ENCODE peak calls at places on chromosomes 13 and 19, in nine cellular contexts. H is erythroblast, X is progenitor cell of endocrine pancreas, L is HEK293T, J is RWPE1, G is immature natural killer cell, C is GOT3, Y is activated T-cell treated with anti-CD3 and anti-CD28 coated beads for 1 hour, K is EL. M is an unnamed sample.
A peak's percentile ranks its signal among the peaks of the same experiment; 100 is the strongest.

GRCh38 chr13:93716623-93717022 is 490.0 kb downstream of the GPC6 start:
- DNase-seq in H (no peak), X (no peak), L (no peak), J (no peak), G (no peak), C (no peak), Y (no peak), K (no peak), M (no peak)

GRCh38 chr19:16590876-16591802 is 18.9 kb upstream of the SLC35E1 start:
- DNase-seq in H (no peak), X (no peak), L (no peak), J (no peak), G (no peak), C (no peak), Y (no peak), K (no peak), M (no peak)

GRCh38 chr13:93446256-93446655 is 219.6 kb downstream of the GPC6 start:
- DNase-seq in H (no peak), X (no peak), L (peak; percentile 26), J (no peak), G (no peak), C (no peak), Y (no peak), K (no peak), M (no peak)

GRCh38 chr13:74039154-74039553 is 95.0 kb downstream of the KLF12 start:
- DNase-seq in H (no peak), X (no peak), L (no peak), J (no peak), G (no peak), C (no peak), Y (no peak), K (no peak), M (no peak)

GRCh38 chr13:24629320-24629719 is 50.9 kb upstream of the ATP12A start:
- DNase-seq in H (no peak), X (no peak), L (no peak), J (no peak), G (no peak), C (no peak), Y (no peak), K (no peak), M (no peak)

GRCh38 chr19:4516939-4517300 is 1.4 kb downstream of the PLIN4 start:
- DNase-seq in H (no peak), X (no peak), L (no peak), J (no peak), G (no peak), C (no peak), Y (no peak), K (no peak), M (no peak)

GRCh38 chr19:10286803-10287737 is at the start of gene ICAM4:
- DNase-seq in H (peak; percentile 92), X (no peak), L (peak; percentile 34), J (no peak), G (no peak), C (no peak), Y (no peak), K (peak; percentile 30), M (no peak)

GRCh38 chr19:15251010-15251748 is 18.9 kb upstream of the EPHX3 start:
- DNase-seq in H (no peak), X (no peak), L (no peak), J (peak; percentile 43), G (no peak), C (no peak), Y (no peak), K (peak; percentile 83), M (no peak)

GRCh38 chr19:811007-811434 is 10.7 kb downstream of the PLPPR3 start:
- DNase-seq in H (no peak), X (no peak), L (no peak), J (no peak), G (no peak), C (no peak), Y (no peak), K (no peak), M (no peak)

GRCh38 chr13:93872376-93872775 is 607.1 kb downstream of the DCT start:
- DNase-seq in H (no peak), X (no peak), L (no peak), J (no peak), G (no peak), C (no peak), Y (no peak), K (no peak), M (no peak)

GRCh38 chr13:113106053-113106452 is 462 bp downstream of the F7 start:
- DNase-seq in H (no peak), X (no peak), L (no peak), J (no peak), G (no peak), C (no peak), Y (no peak), K (no peak), M (no peak)

GRCh38 chr13:112616586-112617381 is 28.8 kb upstream of the TUBGCP3 start:
- DNase-seq in H (peak; percentile 53), X (no peak), L (peak; percentile 50), J (no peak), G (no peak), C (no peak), Y (no peak), K (peak; percentile 45), M (no peak)

GRCh38 chr13:90868321-90868920 is 479.1 kb upstream of the MIR17HG start:
- DNase-seq in H (peak; percentile 6), X (no peak), L (no peak), J (peak; percentile 3), G (no peak), C (no peak), Y (no peak), K (peak; percentile 18), M (no peak)

GRCh38 chr13:89343165-89343564 is 1672.0 kb downstream of the SLITRK5 start:
- DNase-seq in H (no peak), X (no peak), L (no peak), J (no peak), G (no peak), C (no peak), Y (no peak), K (no peak), M (no peak)

GRCh38 chr19:10642473-10642872 is 11.7 kb upstream of the ILF3 start:
- DNase-seq in H (no peak), X (no peak), L (no peak), J (no peak), G (no peak), C (no peak), Y (no peak), K (no peak), M (no peak)

GRCh38 chr19:5145521-5146511 is 176.9 kb downstream of the KDM4B start:
- DNase-seq in H (no peak), X (no peak), L (no peak), J (no peak), G (no peak), C (no peak), Y (no peak), K (no peak), M (no peak)

GRCh38 chr13:45333973-45334922 is 6.7 kb downstream of the TPT1 start:
- DNase-seq in H (no peak), X (no peak), L (no peak), J (no peak), G (peak; percentile 41), C (no peak), Y (peak; percentile 11), K (peak; percentile 46), M (no peak)

GRCh38 chr13:26727122-26727521 is 33.5 kb downstream of the GPR12 start:
- DNase-seq in H (no peak), X (no peak), L (no peak), J (no peak), G (no peak), C (no peak), Y (no peak), K (no peak), M (no peak)

GRCh38 chr13:30681489-30682242 is 53.7 kb upstream of the ALOX5AP start:
- DNase-seq in H (no peak), X (no peak), L (no peak), J (no peak), G (no peak), C (no peak), Y (no peak), K (no peak), M (no peak)

GRCh38 chr19:55540619-55541018 is 3.7 kb upstream of the SBK2 start:
- DNase-seq in H (no peak), X (no peak), L (no peak), J (no peak), G (no peak), C (no peak), Y (no peak), K (no peak), M (no peak)

GRCh38 chr13:46605089-46605488 is 52.1 kb downstream of the LRCH1 start:
- DNase-seq in H (no peak), X (no peak), L (no peak), J (no peak), G (no peak), C (no peak), Y (no peak), K (no peak), M (no peak)

GRCh38 chr13:89783221-89783755 is 1564.2 kb upstream of the MIR17HG start:
- DNase-seq in H (no peak), X (no peak), L (no peak), J (no peak), G (no peak), C (no peak), Y (no peak), K (no peak), M (no peak)

GRCh38 chr19:17296278-17296677 is 6.9 kb downstream of the ABHD8 start:
- DNase-seq in H (no peak), X (no peak), L (no peak), J (peak; percentile 72), G (no peak), C (no peak), Y (no peak), K (peak; percentile 72), M (no peak)

GRCh38 chr13:31908696-31909386 is 122.7 kb upstream of the FRY start:
- DNase-seq in H (no peak), X (no peak), L (no peak), J (no peak), G (no peak), C (no peak), Y (no peak), K (no peak), M (no peak)

GRCh38 chr19:6069268-6069771 is 41.0 kb downstream of the RFX2 start:
- DNase-seq in H (no peak), X (no peak), L (no peak), J (no peak), G (peak; percentile 17), C (no peak), Y (no peak), K (no peak), M (no peak)

GRCh38 chr19:543912-544608 is at the start of gene GZMM:
- DNase-seq in H (no peak), X (no peak), L (no peak), J (no peak), G (peak; percentile 95), C (no peak), Y (peak; percentile 68), K (no peak), M (no peak)

GRCh38 chr13:80362488-80362887 is 21.6 kb upstream of the SPRY2 start:
- DNase-seq in H (no peak), X (no peak), L (no peak), J (no peak), G (no peak), C (no peak), Y (no peak), K (no peak), M (no peak)

GRCh38 chr19:15249912-15250634 is 17.8 kb upstream of the EPHX3 start:
- DNase-seq in H (no peak), X (no peak), L (no peak), J (peak; percentile 89), G (no peak), C (no peak), Y (no peak), K (peak; percentile 98), M (no peak)